ENCODE peak calls at places on chromosomes 16 and 17, in eight cellular contexts. Q is substantia nigra; F is MG63; W is myocyte; J is stromal cell of bone marrow; Z is activated naive CD4-positive, alpha-beta T cell treated with anti-CD3 and anti-CD28 coated beads for 36 hours; L is mucosa of descending colon; G is effector memory CD4-positive, alpha-beta T cell. R is an unnamed sample.

GRCh38 chr16:13134843-13135242 is 233.4 kb downstream of the SHISA9 start:
- DNase-seq in G (no peak), W (no peak), Q (no peak), Z (no peak), L (no peak), F (no peak), J (no peak), R (no peak)

GRCh38 chr17:44522883-44523671 is 19.9 kb upstream of the GPATCH8 start:
- DNase-seq in L (peak), F (peak), J (peak), Z (peak), Q (no peak), G (no peak), W (peak), R (no peak)

GRCh38 chr17:6567528-6568185 is 11.3 kb upstream of the PITPNM3 start:
- DNase-seq in J (no peak), W (peak), G (no peak), L (no peak), F (peak), Z (no peak), Q (no peak), R (no peak)

GRCh38 chr17:30567231-30568116 is 90.3 kb downstream of the GOSR1 start:
- DNase-seq in J (no peak), F (no peak), L (no peak), G (no peak), Q (no peak), W (no peak), Z (no peak), R (peak)

GRCh38 chr16:30473231-30474061 is 904 bp downstream of the ITGAL start:
- DNase-seq in F (no peak), W (no peak), J (no peak), G (peak), L (peak), Z (peak), Q (no peak), R (no peak)

GRCh38 chr17:80455328-80455710 is 21.1 kb downstream of the NPTX1 start:
- DNase-seq in Z (peak), F (no peak), J (no peak), G (peak), Q (no peak), W (no peak), L (no peak), R (no peak)

GRCh38 chr16:56614549-56614991 is 6.2 kb downstream of the MT2A start:
- DNase-seq in F (no peak), Z (peak), Q (no peak), W (no peak), L (no peak), J (no peak), G (no peak), R (no peak)

GRCh38 chr17:14779236-14779635 is 478.4 kb downstream of the HS3ST3B1 start:
- DNase-seq in F (no peak), Z (no peak), Q (no peak), W (no peak), L (no peak), G (no peak), J (no peak), R (no peak)

GRCh38 chr16:75660726-75661302 is 13.2 kb downstream of the TERF2IP start:
- DNase-seq in Q (no peak), J (no peak), L (no peak), G (no peak), W (no peak), F (no peak), Z (no peak), R (no peak)

GRCh38 chr16:16025214-16025968 is 76.0 kb downstream of the ABCC1 start:
- DNase-seq in G (peak), Q (no peak), J (peak), L (peak), Z (peak), W (no peak), F (peak), R (no peak)

GRCh38 chr17:43897827-43898226 is 9.5 kb downstream of the MPP2 start:
- DNase-seq in Z (no peak), F (no peak), G (no peak), J (no peak), Q (no peak), W (no peak), L (no peak), R (no peak)

GRCh38 chr17:33949100-33949499 is 306.0 kb upstream of the CCL2 start:
- DNase-seq in F (no peak), Z (no peak), W (no peak), L (no peak), G (no peak), Q (no peak), J (no peak), R (no peak)

GRCh38 chr16:6131526-6132050 is 1034.0 kb upstream of the EEF2KMT start:
- DNase-seq in G (no peak), F (no peak), Q (no peak), W (no peak), Z (no peak), J (no peak), L (no peak), R (peak)

GRCh38 chr17:75778861-75779249 is 5.8 kb upstream of the UNK start:
- DNase-seq in Q (no peak), J (no peak), F (no peak), W (no peak), L (no peak), Z (no peak), G (peak), R (no peak)

GRCh38 chr17:14460502-14460901 is 159.6 kb downstream of the HS3ST3B1 start:
- DNase-seq in W (no peak), Z (no peak), Q (no peak), F (no peak), J (no peak), G (no peak), L (no peak), R (no peak)

GRCh38 chr17:78993981-78994671 is 14.4 kb upstream of the LGALS3BP start:
- DNase-seq in W (no peak), L (no peak), G (no peak), J (no peak), F (no peak), Z (no peak), Q (no peak), R (no peak)

GRCh38 chr16:31118223-31119155 is 1.0 kb downstream of the KAT8 start:
- DNase-seq in L (no peak), Q (no peak), J (peak), G (no peak), F (no peak), Z (no peak), W (peak), R (no peak)

GRCh38 chr17:73902416-73903181 is 258.4 kb upstream of the SDK2 start:
- DNase-seq in G (no peak), Z (no peak), W (no peak), L (no peak), J (no peak), Q (no peak), F (no peak), R (no peak)

GRCh38 chr16:69830146-69830533 is 68.0 kb downstream of the WWP2 start:
- DNase-seq in G (no peak), W (no peak), Z (no peak), J (no peak), F (no peak), Q (no peak), L (no peak), R (no peak)

GRCh38 chr16:88948781-88949490 is 28.1 kb downstream of the CBFA2T3 start:
- DNase-seq in L (no peak), J (no peak), F (no peak), W (peak), G (no peak), Q (no peak), Z (no peak), R (no peak)

GRCh38 chr16:56609463-56609921 is 1.1 kb downstream of the MT2A start:
- DNase-seq in W (peak), Q (no peak), Z (peak), F (peak), G (peak), J (peak), L (peak), R (peak)

GRCh38 chr17:77451271-77451893 is 310.6 kb downstream of the SEC14L1 start:
- DNase-seq in Q (peak), J (no peak), G (peak), F (peak), W (no peak), L (peak), Z (peak), R (peak)

GRCh38 chr17:66777689-66778225 is 57.2 kb upstream of the CACNG5 start:
- DNase-seq in F (no peak), W (no peak), Q (no peak), L (no peak), J (no peak), G (no peak), Z (no peak), R (peak)

GRCh38 chr16:2194166-2194834 is 2.1 kb downstream of the CASKIN1 start:
- DNase-seq in Q (no peak), F (peak), Z (no peak), J (peak), L (no peak), W (no peak), G (no peak), R (peak)

GRCh38 chr17:29376667-29377268 is 13.4 kb upstream of the TAOK1 start:
- DNase-seq in F (peak), Q (peak), L (no peak), Z (no peak), G (no peak), J (peak), W (peak), R (peak)

GRCh38 chr17:19302791-19303233 is 59.7 kb downstream of the B9D1 start:
- DNase-seq in J (no peak), L (no peak), Z (no peak), F (no peak), W (peak), Q (no peak), G (no peak), R (no peak)

GRCh38 chr16:57061084-57061905 is 31.1 kb upstream of the CPNE2 start:
- DNase-seq in G (no peak), J (peak), Q (no peak), L (peak), F (peak), W (peak), Z (no peak), R (peak)

GRCh38 chr16:76059186-76059585 is 218.0 kb upstream of the CNTNAP4 start:
- DNase-seq in Q (no peak), F (no peak), G (no peak), Z (no peak), W (no peak), L (no peak), J (no peak), R (no peak)

R was measured in head of caudate nucleus.